ENCODE peak calls at places on chromosomes 6 and 20, in six cellular contexts. Q is mucosa of gallbladder, B is NCI-H748 treated with DMSO at 0.1 percent for 48 hours, M is HTR-8/SVneo, J is pancreas, R is fibroblast of lung. G is an unnamed sample.

GRCh38 chr20:15637971-15638754 is 935.1 kb downstream of the KIF16B start:
- DNase-seq in Q (no peak), B (no peak), M (no peak), J (no peak), R (no peak), G (no peak)

GRCh38 chr6:89360415-89360999 is 8.0 kb upstream of the UBE2J1 start:
- DNase-seq in Q (no peak), B (no peak), M (no peak), J (no peak), R (peak; percentile 87), G (no peak)

GRCh38 chr20:33392016-33392415 is 9.3 kb downstream of the CDK5RAP1 start:
- DNase-seq in Q (no peak), B (no peak), M (no peak), J (no peak), R (peak; percentile 78), G (no peak)

GRCh38 chr20:51042064-51042463 is 19.2 kb upstream of the KCNG1 start:
- DNase-seq in Q (no peak), B (no peak), M (no peak), J (no peak), R (no peak), G (no peak)

GRCh38 chr20:33068251-33068939 is 11.0 kb upstream of the BPIFB4 start:
- DNase-seq in Q (no peak), B (no peak), M (no peak), J (no peak), R (no peak), G (no peak)

GRCh38 chr6:93021235-93021909 is 398.0 kb downstream of the EPHA7 start:
- DNase-seq in Q (no peak), B (peak; percentile 16), M (no peak), J (no peak), R (no peak), G (no peak)

GRCh38 chr20:17609978-17610377 is 40.1 kb downstream of the DSTN start:
- DNase-seq in Q (no peak), B (no peak), M (no peak), J (no peak), R (no peak), G (no peak)

GRCh38 chr6:5433324-5433723 is 172.0 kb downstream of the FARS2 start:
- DNase-seq in Q (no peak), B (no peak), M (no peak), J (no peak), R (no peak), G (no peak)

GRCh38 chr6:158589371-158589770 is 29.5 kb downstream of the TMEM181 start:
- DNase-seq in Q (no peak), B (no peak), M (no peak), J (no peak), R (no peak), G (no peak)

GRCh38 chr6:127342296-127342945 is 988 bp downstream of the ECHDC1 start:
- DNase-seq in Q (no peak), B (no peak), M (no peak), J (no peak), R (peak; percentile 74), G (no peak)

GRCh38 chr20:19692685-19693119 is 65.4 kb upstream of the RIN2 start:
- DNase-seq in Q (peak; percentile 56), B (peak; percentile 71), M (peak; percentile 44), J (peak; percentile 30), R (peak; percentile 41), G (peak; percentile 3)

GRCh38 chr6:142336787-142337186 is 35.0 kb downstream of the ADGRG6 start:
- DNase-seq in Q (no peak), B (no peak), M (no peak), J (no peak), R (no peak), G (no peak)

GRCh38 chr20:57280221-57280620 is 13.8 kb upstream of the BMP7 start:
- DNase-seq in Q (no peak), B (no peak), M (no peak), J (no peak), R (no peak), G (peak; percentile 42)

GRCh38 chr6:67131827-67132226 is 1424.8 kb upstream of the EYS start:
- DNase-seq in Q (no peak), B (no peak), M (no peak), J (no peak), R (peak; percentile 34), G (no peak)

GRCh38 chr6:104281370-104281769 is 578.3 kb downstream of the HACE1 start:
- DNase-seq in Q (no peak), B (no peak), M (no peak), J (no peak), R (no peak), G (no peak)

GRCh38 chr6:145844933-145845531 is 30.4 kb upstream of the FBXO30 start:
- DNase-seq in Q (no peak), B (no peak), M (no peak), J (no peak), R (no peak), G (no peak)

GRCh38 chr6:17305219-17306001 is 24.2 kb downstream of the RBM24 start:
- DNase-seq in Q (no peak), B (no peak), M (no peak), J (no peak), R (peak; percentile 81), G (no peak)

GRCh38 chr6:34953084-34954025 is 64.3 kb downstream of the ANKS1A start:
- DNase-seq in Q (no peak), B (peak; percentile 68), M (peak; percentile 21), J (peak; percentile 20), R (peak; percentile 61), G (peak; percentile 75)

GRCh38 chr20:3403741-3404140 is 3.7 kb downstream of the DNAAF9 start:
- DNase-seq in Q (no peak), B (no peak), M (no peak), J (no peak), R (no peak), G (no peak)

GRCh38 chr20:49385471-49385870 is 97.0 kb downstream of the KCNB1 start:
- DNase-seq in Q (no peak), B (no peak), M (peak; percentile 74), J (no peak), R (peak; percentile 17), G (peak; percentile 21)

GRCh38 chr6:69719602-69720193 is 77.1 kb downstream of the LMBRD1 start:
- DNase-seq in Q (no peak), B (peak; percentile 5), M (peak; percentile 10), J (no peak), R (peak; percentile 32), G (no peak)

GRCh38 chr20:64238851-64239387 is 16.6 kb upstream of the PCMTD2 start:
- DNase-seq in Q (no peak), B (no peak), M (no peak), J (no peak), R (no peak), G (no peak)

GRCh38 chr20:10719740-10720380 is 46.1 kb upstream of the JAG1 start:
- DNase-seq in Q (no peak), B (no peak), M (no peak), J (no peak), R (peak; percentile 88), G (no peak)

GRCh38 chr6:53943410-53943809 is 148.6 kb downstream of the LRRC1 start:
- DNase-seq in Q (no peak), B (no peak), M (no peak), J (no peak), R (no peak), G (no peak)

GRCh38 chr6:150711584-150712501 is 112.2 kb downstream of the PLEKHG1 start:
- DNase-seq in Q (peak; percentile 73), B (no peak), M (no peak), J (no peak), R (no peak), G (no peak)

GRCh38 chr20:17498641-17499040 is 32.5 kb downstream of the BFSP1 start:
- DNase-seq in Q (no peak), B (no peak), M (no peak), J (no peak), R (no peak), G (no peak)

GRCh38 chr6:159440907-159441703 is 251.9 kb downstream of the SOD2 start:
- DNase-seq in Q (no peak), B (no peak), M (no peak), J (no peak), R (peak; percentile 27), G (no peak)

GRCh38 chr6:6556738-6557503 is 31.6 kb upstream of the LY86 start:
- DNase-seq in Q (no peak), B (peak; percentile 51), M (peak; percentile 33), J (peak; percentile 42), R (no peak), G (peak; percentile 28)

GRCh38 chr20:20204326-20204725 is 152.0 kb downstream of the CFAP61 start:
- DNase-seq in Q (no peak), B (peak; percentile 98), M (no peak), J (no peak), R (no peak), G (no peak)

GRCh38 chr20:34412453-34412852 is 49.4 kb downstream of the ITCH start:
- DNase-seq in Q (no peak), B (no peak), M (no peak), J (no peak), R (no peak), G (no peak)

G was measured in NCI-H774.